ENCODE peak calls at places on chromosomes 13 and 19, in nine cellular contexts. U is foreskin melanocyte; G is posterior vena cava; Y is amygdala; Z is cardiac muscle cell; Q is iPS DF 6.9; K is HCT116; N is stomach; R is stimulated activated CD4-positive, alpha-beta T cell treated with anti-CD3 and anti-CD28 coated beads, TNF-alpha, amount 100 ng/mL, for 4 hours. I is an unnamed sample.

GRCh38 chr13:66040506-66040905 is 1189.6 kb downstream of the PCDH9 start:
- DNase-seq in Q (no peak), Z (no peak), N (no peak), Y (no peak), R (no peak), K (no peak), U (no peak), G (no peak), I (no peak)

GRCh38 chr19:28319208-28319607 is 893.7 kb downstream of the UQCRFS1 start:
- DNase-seq in Y (no peak), N (no peak), R (no peak), U (no peak), G (no peak), Z (no peak), K (no peak), Q (no peak), I (no peak)

GRCh38 chr19:55581145-55581827 is 638 bp upstream of the ZNF579 start:
- DNase-seq in Y (no peak), Z (no peak), G (no peak), K (no peak), Q (no peak), N (peak; percentile 40), R (no peak), U (no peak), I (no peak)

GRCh38 chr13:106241974-106242373 is 293.5 kb downstream of the EFNB2 start:
- DNase-seq in K (no peak), R (no peak), Y (no peak), U (no peak), Z (no peak), Q (no peak), N (no peak), G (no peak), I (no peak)

GRCh38 chr19:56253737-56254136 is 18.8 kb upstream of the EDDM13 start:
- DNase-seq in G (no peak), Y (no peak), K (peak; percentile 41), Q (no peak), R (no peak), U (peak; percentile 47), N (no peak), Z (peak; percentile 75), I (no peak)

GRCh38 chr13:40190656-40191100 is 475.8 kb downstream of the FOXO1 start:
- DNase-seq in R (peak; percentile 31), K (no peak), N (peak; percentile 50), U (peak; percentile 82), G (no peak), Q (no peak), Z (peak; percentile 86), Y (peak; percentile 69), I (no peak)

GRCh38 chr13:72384186-72384823 is 343.1 kb downstream of the MZT1 start:
- DNase-seq in N (no peak), R (no peak), Q (peak; percentile 9), Z (peak; percentile 18), U (peak; percentile 48), Y (no peak), G (no peak), K (no peak), I (no peak)

GRCh38 chr13:35157143-35157755 is 215.2 kb downstream of the NBEA start:
- DNase-seq in K (peak; percentile 38), G (no peak), Q (peak; percentile 33), U (peak; percentile 44), R (no peak), Y (peak; percentile 10), N (no peak), Z (peak; percentile 77), I (no peak)

GRCh38 chr13:108120332-108120731 is 95.0 kb downstream of the LIG4 start:
- DNase-seq in U (no peak), N (no peak), Y (no peak), G (no peak), R (no peak), Z (no peak), K (no peak), Q (no peak), I (peak; percentile 9)

GRCh38 chr13:40665754-40666057 is 735 bp downstream of the FOXO1 start:
- DNase-seq in K (no peak), G (no peak), Q (no peak), N (no peak), U (no peak), Y (no peak), Z (no peak), R (no peak), I (no peak)